ENCODE peak calls at places on chromosomes 2 and 18, in four cellular contexts. Y is K562, W is WTC11, K is HepG2. A is an unnamed sample.

GRCh38 chr2:173119944-173120343 is 44.3 kb downstream of the MAP3K20 start:
- DNase-seq in Y (no peak), W (no peak), K (no peak), A (no peak)

GRCh38 chr2:108184421-108184820 is 55.3 kb upstream of the SULT1C3 start:
- DNase-seq in Y (peak; percentile 10), W (no peak), K (peak; percentile 29), A (no peak)

GRCh38 chr2:208872591-208872990 is 466.0 kb downstream of the PTH2R start:
- DNase-seq in K (no peak), Y (no peak), W (no peak), A (no peak)

GRCh38 chr2:230184727-230185578 is 34.8 kb downstream of the SP110 start:
- DNase-seq in Y (no peak), W (no peak), K (no peak), A (no peak)

GRCh38 chr2:149527998-149528775 is 59.4 kb downstream of the MMADHC start:
- DNase-seq in W (no peak), Y (no peak), K (no peak), A (no peak)

GRCh38 chr2:108607706-108608301 is 73.5 kb downstream of the LIMS1 start:
- DNase-seq in W (peak; percentile 25), K (peak; percentile 42), Y (peak; percentile 46), A (no peak)

GRCh38 chr18:61001138-61001537 is 332.1 kb upstream of the CDH20 start:
- DNase-seq in Y (no peak), W (no peak), K (no peak), A (no peak)

GRCh38 chr2:33419548-33420255 is 56.7 kb upstream of the RASGRP3 start:
- DNase-seq in K (no peak), Y (no peak), W (no peak), A (no peak)

GRCh38 chr2:84865181-84865783 is 15.6 kb downstream of the TRABD2A start:
- DNase-seq in W (no peak), Y (no peak), K (no peak), A (peak; percentile 52)

GRCh38 chr2:162473-163135 is 101.2 kb downstream of the SH3YL1 start:
- DNase-seq in Y (no peak), W (no peak), K (no peak), A (no peak)

GRCh38 chr2:11995381-11995947 is 249.0 kb downstream of the LPIN1 start:
- DNase-seq in Y (no peak), K (no peak), W (no peak), A (no peak)

GRCh38 chr2:71578665-71579371 is 125.5 kb downstream of the DYSF start:
- DNase-seq in W (no peak), Y (no peak), K (no peak), A (no peak)

GRCh38 chr2:220935789-220936321 is 636.2 kb downstream of the EPHA4 start:
- DNase-seq in Y (no peak), K (no peak), W (no peak), A (no peak)

GRCh38 chr2:98479959-98480524 is 35.4 kb downstream of the INPP4A start:
- DNase-seq in W (no peak), Y (no peak), K (no peak), A (no peak)

GRCh38 chr2:10030311-10030736 is 13.0 kb upstream of the KLF11 start:
- DNase-seq in K (peak; percentile 61), Y (peak; percentile 56), W (no peak), A (no peak)

GRCh38 chr2:46803911-46804670 is 111.5 kb downstream of the MCFD2 start:
- DNase-seq in Y (no peak), K (no peak), W (no peak), A (peak; percentile 45)

GRCh38 chr2:237670641-237671040 is 43.3 kb downstream of the LRRFIP1 start:
- DNase-seq in Y (no peak), K (no peak), W (no peak), A (no peak)

GRCh38 chr18:2978626-2979025 is 34.3 kb downstream of the LPIN2 start:
- DNase-seq in W (no peak), Y (no peak), K (no peak), A (peak; percentile 48)

GRCh38 chr2:144644549-144644948 is 124.6 kb upstream of the ZEB2 start:
- DNase-seq in W (no peak), K (no peak), Y (no peak), A (no peak)

GRCh38 chr2:144645055-144645778 is 125.3 kb upstream of the ZEB2 start:
- DNase-seq in W (no peak), Y (no peak), K (no peak), A (no peak)

GRCh38 chr2:144642892-144643291 is 123.0 kb upstream of the ZEB2 start:
- DNase-seq in Y (no peak), K (no peak), W (no peak), A (no peak)

GRCh38 chr2:144642106-144642505 is 122.2 kb upstream of the ZEB2 start:
- DNase-seq in W (no peak), Y (no peak), K (no peak), A (no peak)

GRCh38 chr2:144643537-144644336 is 123.8 kb upstream of the ZEB2 start:
- DNase-seq in W (no peak), Y (no peak), K (no peak), A (no peak)
- TF ChIP-seq JUN in W (no peak), Y (no peak), K (no peak), A (no peak)

GRCh38 chr18:77133051-77133919 is 702 bp upstream of the MBP start:
- DNase-seq in W (peak; percentile 49), Y (no peak), K (no peak), A (no peak)
- TF ChIP-seq NR3C1 in W (no peak), Y (no peak), K (no peak), A (no peak)

GRCh38 chr18:6357668-6358067 is 57.0 kb downstream of the L3MBTL4 start:
- DNase-seq in Y (no peak), K (no peak), W (no peak), A (no peak)
- TF ChIP-seq JUN in Y (no peak), K (no peak), W (no peak), A (no peak)

DNA sequence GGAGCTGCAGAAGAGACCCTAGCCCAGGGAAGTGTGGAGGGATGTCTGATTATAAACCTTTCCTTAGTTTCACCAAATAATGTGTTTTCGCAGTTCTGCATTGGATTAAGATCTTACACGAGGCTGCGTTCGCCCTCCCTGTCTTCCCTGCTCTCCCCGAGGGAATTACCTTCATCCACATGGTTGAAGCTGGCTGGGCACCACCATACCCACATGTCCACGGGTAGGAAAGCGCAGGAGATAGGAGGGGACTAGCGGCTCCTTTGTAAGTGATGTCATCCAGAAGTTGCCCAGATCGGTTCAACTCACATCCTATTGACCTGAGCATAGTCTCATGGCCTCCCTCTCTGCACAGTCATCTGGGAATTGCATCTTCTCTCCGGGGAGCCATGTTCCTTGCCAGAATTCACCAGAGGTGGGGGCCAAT is 1.1 kb downstream of the TTL start:
- DNase-seq in K (peak; percentile 76), W (peak; percentile 16), Y (peak; percentile 55), A (peak; percentile 70)
- TF ChIP-seq NR3C1 in K (no peak), W (no peak), Y (no peak), A (no peak)

DNA sequence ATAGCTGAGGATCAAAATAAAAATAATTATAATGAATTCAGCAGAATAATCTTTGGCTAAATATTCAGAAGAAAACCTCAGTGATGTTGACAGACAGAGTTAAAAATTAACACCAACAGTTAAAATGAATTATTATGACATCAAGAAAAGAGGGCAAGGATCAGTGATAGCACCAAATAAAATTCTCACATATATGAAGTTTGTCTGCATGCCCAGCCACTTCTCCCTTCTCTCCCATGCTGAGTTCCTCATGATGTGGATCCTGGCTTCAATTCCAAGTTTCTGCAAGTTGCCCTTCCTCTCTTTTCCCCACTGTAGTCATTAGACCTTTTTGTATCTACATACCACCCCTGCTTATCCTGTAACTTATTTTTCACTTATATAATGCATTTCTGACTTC is 6.8 kb downstream of the STRADB start:
- DNase-seq in W (no peak), Y (no peak), K (no peak), A (no peak)
- TF ChIP-seq JUN in W (no peak), Y (no peak), K (no peak), A (no peak)